ENCODE peak calls at places on chromosomes 13 and 19, in eight cellular contexts. L is BE2C, R is AG09309, N is heart right ventricle, W is ovary, K is esophagus squamous epithelium, O is NB4, B is choroid plexus epithelial cell. P is an unnamed sample.

GRCh38 chr19:17370026-17370587 is 7.0 kb downstream of the PLVAP start:
- DNase-seq in L (no peak), R (no peak), N (no peak), W (no peak), K (no peak), O (peak; percentile 78), B (peak; percentile 84), P (peak; percentile 80)

GRCh38 chr19:42234364-42234763 is 8.0 kb downstream of the GSK3A start:
- DNase-seq in L (no peak), R (no peak), N (no peak), W (no peak), K (no peak), O (no peak), B (no peak), P (no peak)

GRCh38 chr13:77637583-77637982 is 59.9 kb upstream of the SLAIN1 start:
- DNase-seq in L (no peak), R (no peak), N (no peak), W (no peak), K (no peak), O (no peak), B (no peak), P (no peak)

GRCh38 chr13:85223883-85224656 is 575.1 kb downstream of the SLITRK6 start:
- DNase-seq in L (no peak), R (no peak), N (no peak), W (no peak), K (no peak), O (no peak), B (peak; percentile 15), P (no peak)

GRCh38 chr13:67138937-67139336 is 91.2 kb downstream of the PCDH9 start:
- DNase-seq in L (no peak), R (no peak), N (no peak), W (no peak), K (no peak), O (no peak), B (no peak), P (no peak)

GRCh38 chr13:64305246-64305645 is 2889.6 kb upstream of the PCDH20 start:
- DNase-seq in L (no peak), R (peak; percentile 5), N (no peak), W (no peak), K (no peak), O (no peak), B (peak; percentile 56), P (peak; percentile 76)

GRCh38 chr13:21812192-21812626 is 141.3 kb downstream of the FGF9 start:
- DNase-seq in L (no peak), R (no peak), N (no peak), W (no peak), K (no peak), O (no peak), B (no peak), P (no peak)

GRCh38 chr19:31347828-31348314 is 1.4 kb downstream of the TSHZ3 start:
- DNase-seq in L (no peak), R (no peak), N (no peak), W (peak; percentile 63), K (no peak), O (no peak), B (peak; percentile 29), P (peak; percentile 66)

GRCh38 chr13:71522976-71523517 is 344.0 kb downstream of the DACH1 start:
- DNase-seq in L (no peak), R (no peak), N (no peak), W (no peak), K (no peak), O (no peak), B (no peak), P (no peak)

GRCh38 chr19:32415246-32415645 is 9.7 kb downstream of the DPY19L3 start:
- DNase-seq in L (no peak), R (no peak), N (no peak), W (no peak), K (no peak), O (no peak), B (no peak), P (no peak)

GRCh38 chr13:41917641-41918040 is 43.3 kb downstream of the VWA8 start:
- DNase-seq in L (no peak), R (peak; percentile 57), N (no peak), W (no peak), K (no peak), O (peak; percentile 14), B (peak; percentile 87), P (peak; percentile 84)

GRCh38 chr19:1019980-1020867 is 699 bp downstream of the TMEM259 start:
- DNase-seq in L (no peak), R (no peak), N (peak; percentile 54), W (peak; percentile 63), K (no peak), O (peak; percentile 52), B (no peak), P (no peak)

GRCh38 chr19:6947745-6948144 is 60.4 kb downstream of the ADGRE1 start:
- DNase-seq in L (no peak), R (peak; percentile 16), N (no peak), W (no peak), K (no peak), O (peak; percentile 69), B (peak; percentile 2), P (peak; percentile 11)

GRCh38 chr19:32224371-32225244 is 120.8 kb upstream of the ZNF507 start:
- DNase-seq in L (peak; percentile 67), R (no peak), N (peak; percentile 67), W (peak; percentile 62), K (no peak), O (peak; percentile 48), B (peak; percentile 42), P (peak; percentile 28)

GRCh38 chr19:21698215-21698614 is 69.2 kb downstream of the ZNF100 start:
- DNase-seq in L (no peak), R (peak; percentile 3), N (no peak), W (no peak), K (no peak), O (peak; percentile 47), B (peak; percentile 26), P (peak; percentile 6)

GRCh38 chr13:24279706-24280105 is 29.7 kb upstream of the C1QTNF9 start:
- DNase-seq in L (no peak), R (no peak), N (no peak), W (peak; percentile 27), K (no peak), O (peak; percentile 59), B (peak; percentile 56), P (no peak)

GRCh38 chr13:99158846-99159245 is 41.8 kb upstream of the UBAC2 start:
- DNase-seq in L (no peak), R (no peak), N (no peak), W (no peak), K (no peak), O (no peak), B (no peak), P (no peak)
- H3K4me3 ChIP-seq in L (no peak overlapping the region), R (no peak overlapping the region), N (no peak overlapping the region), W (no peak overlapping the region), K (no peak overlapping the region), O (no peak overlapping the region), B (no peak overlapping the region), P (no peak overlapping the region)

GRCh38 chr13:29500426-29500825 is 95.1 kb downstream of the SLC7A1 start:
- DNase-seq in L (no peak), R (no peak), N (no peak), W (no peak), K (no peak), O (no peak), B (no peak), P (no peak)

GRCh38 chr13:29503041-29503837 is 92.2 kb downstream of the SLC7A1 start:
- DNase-seq in L (no peak), R (no peak), N (no peak), W (no peak), K (no peak), O (no peak), B (peak; percentile 39), P (peak; percentile 17)

GRCh38 chr13:29504691-29505090 is 90.8 kb downstream of the SLC7A1 start:
- DNase-seq in L (no peak), R (no peak), N (no peak), W (no peak), K (no peak), O (no peak), B (no peak), P (no peak)

GRCh38 chr13:29501674-29502073 is 93.8 kb downstream of the SLC7A1 start:
- DNase-seq in L (no peak), R (no peak), N (no peak), W (no peak), K (no peak), O (no peak), B (no peak), P (no peak)

DNA sequence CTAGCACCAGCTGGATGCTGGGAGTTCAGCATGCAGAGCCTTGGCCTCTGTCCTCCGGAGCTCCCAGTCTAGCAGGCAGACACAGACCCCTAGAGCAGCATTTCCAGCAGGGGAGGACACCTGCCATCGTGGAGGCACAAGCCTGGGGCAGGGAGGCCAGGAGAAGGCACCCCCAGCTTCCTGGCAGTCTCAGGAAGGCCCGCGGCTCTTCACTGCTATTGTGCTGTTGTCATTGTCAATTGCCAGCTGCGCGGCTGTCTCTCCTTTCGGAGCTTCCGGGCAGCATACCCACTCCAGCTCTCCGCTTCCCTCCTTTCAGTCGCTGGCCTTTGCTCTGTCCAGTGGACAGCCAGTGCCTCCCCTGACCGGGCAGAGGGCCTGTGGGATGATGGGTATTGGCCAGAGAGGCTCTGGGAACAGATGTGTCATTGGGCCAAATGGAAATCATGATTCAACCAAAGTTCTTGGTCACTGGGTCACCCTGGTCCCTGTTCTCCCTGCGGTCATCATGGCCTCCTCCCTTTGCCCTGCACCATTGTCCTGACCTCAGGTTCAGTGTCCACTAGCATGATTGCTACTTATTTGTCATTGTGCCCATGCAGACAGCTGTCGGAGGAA is 93.0 kb downstream of the SLC7A1 start:
- DNase-seq in L (no peak), R (no peak), N (no peak), W (no peak), K (no peak), O (no peak), B (no peak), P (no peak)
- H3K4me3 ChIP-seq in L (no peak overlapping the region), R (no peak overlapping the region), N (no peak overlapping the region), W (no peak overlapping the region), K (no peak overlapping the region), O (no peak overlapping the region), B (no peak overlapping the region), P (no peak overlapping the region)

GRCh38 chr13:98998831-98999634 is 21.2 kb upstream of the DOCK9 start:
- DNase-seq in L (no peak), R (no peak), N (no peak), W (no peak), K (no peak), O (no peak), B (peak; percentile 34), P (no peak)
- H3K4me3 ChIP-seq in L (no peak overlapping the region), R (no peak overlapping the region), N (no peak overlapping the region), W (no peak overlapping the region), K (no peak overlapping the region), O (no peak overlapping the region), B (no peak overlapping the region), P (no peak overlapping the region)

GRCh38 chr13:75760182-75760981 is 124.3 kb downstream of the LMO7 start:
- DNase-seq in L (no peak), R (no peak), N (no peak), W (no peak), K (no peak), O (no peak), B (peak; percentile 45), P (no peak)
- H3K4me3 ChIP-seq in L (no peak overlapping the region), R (no peak overlapping the region), N (peak overlapping the region; percentile 43), W (peak overlapping the region; percentile 33), K (peak overlapping the region; percentile 44), O (no peak overlapping the region), B (peak overlapping the region; percentile 1), P (peak overlapping the region; percentile 22)